ENCODE peak calls at places on chromosomes 7 and 10, in four cellular contexts. N, L, I and X are unnamed samples.

GRCh38 chr7:155120460-155120859 is 50.3 kb downstream of the HTR5A start:
- DNase-seq in N (no peak), L (no peak), I (no peak), X (no peak)

GRCh38 chr10:46544989-46545791 is 11.3 kb downstream of the GPRIN2 start:
- DNase-seq in N (peak), L (no peak), I (peak), X (peak)

GRCh38 chr10:127117125-127117524 is 79.3 kb downstream of the INSYN2A start:
- DNase-seq in N (no peak), L (no peak), I (peak), X (peak)

GRCh38 chr7:34317039-34317438 is 341.0 kb upstream of the NPSR1 start:
- DNase-seq in N (no peak), L (no peak), I (no peak), X (no peak)

GRCh38 chr7:102425639-102426267 is 7.6 kb upstream of the ORAI2 start:
- DNase-seq in N (peak), L (no peak), I (peak), X (peak)

GRCh38 chr10:23439920-23440875 is 1.3 kb downstream of the OTUD1 start:
- DNase-seq in N (no peak), L (no peak), I (peak), X (peak)

GRCh38 chr10:103551619-103552602 is 58.4 kb downstream of the NEURL1 start:
- DNase-seq in N (no peak), L (no peak), I (no peak), X (no peak)

GRCh38 chr10:119786117-119786769 is 60.4 kb downstream of the INPP5F start:
- DNase-seq in N (no peak), L (no peak), I (no peak), X (no peak)